ENCODE peak calls at places on chromosomes 1 and 21, in ten cellular contexts. C, Z, E, S, F, H, G, W, U and T are unnamed samples.

GRCh38 chr1:226644541-226645176 is 94.4 kb downstream of the ITPKB start:
- DNase-seq in C (no peak), Z (no peak), E (no peak), S (no peak), F (no peak), H (no peak), G (no peak), W (no peak), U (no peak), T (no peak)

GRCh38 chr1:156591181-156591431 is 470 bp upstream of the NAXE start:
- DNase-seq in C (no peak), Z (no peak), E (no peak), S (peak), F (no peak), H (no peak), G (no peak), W (no peak), U (no peak), T (no peak)

GRCh38 chr1:32060914-32061313 is 11.8 kb upstream of the TMEM39B start:
- DNase-seq in C (no peak), Z (no peak), E (no peak), S (no peak), F (no peak), H (no peak), G (no peak), W (no peak), U (no peak), T (no peak)

GRCh38 chr1:6276765-6277555 is 16.1 kb upstream of the GPR153 start:
- DNase-seq in C (no peak), Z (no peak), E (no peak), S (no peak), F (no peak), H (no peak), G (no peak), W (no peak), U (no peak), T (no peak)

GRCh38 chr1:96730574-96731298 is 9.2 kb downstream of the PTBP2 start:
- DNase-seq in C (no peak), Z (no peak), E (no peak), S (no peak), F (no peak), H (no peak), G (no peak), W (no peak), U (no peak), T (no peak)

GRCh38 chr1:46288485-46289133 is 14.8 kb downstream of the LRRC41 start:
- DNase-seq in C (no peak), Z (no peak), E (no peak), S (no peak), F (no peak), H (no peak), G (peak), W (no peak), U (no peak), T (no peak)

GRCh38 chr1:2199042-2199810 is 4.7 kb upstream of the FAAP20 start:
- DNase-seq in C (peak), Z (peak), E (no peak), S (no peak), F (no peak), H (peak), G (peak), W (peak), U (no peak), T (no peak)

GRCh38 chr1:26959722-26960624 is at the start of gene KDF1:
- DNase-seq in C (no peak), Z (no peak), E (peak), S (no peak), F (no peak), H (no peak), G (no peak), W (no peak), U (no peak), T (peak)

GRCh38 chr1:59431566-59432294 is 134.8 kb downstream of the FGGY start:
- DNase-seq in C (no peak), Z (no peak), E (no peak), S (no peak), F (no peak), H (no peak), G (peak), W (no peak), U (no peak), T (peak)

GRCh38 chr1:169115891-169116585 is 9.5 kb downstream of the ATP1B1 start:
- DNase-seq in C (no peak), Z (peak), E (no peak), S (peak), F (no peak), H (peak), G (no peak), W (no peak), U (no peak), T (peak)

GRCh38 chr1:193556042-193556441 is 369.6 kb upstream of the B3GALT2 start:
- DNase-seq in C (no peak), Z (no peak), E (no peak), S (no peak), F (no peak), H (no peak), G (no peak), W (no peak), U (no peak), T (no peak)

GRCh38 chr1:158425020-158425419 is 1.0 kb downstream of the OR10K2 start:
- DNase-seq in C (no peak), Z (no peak), E (no peak), S (no peak), F (no peak), H (no peak), G (no peak), W (no peak), U (no peak), T (no peak)

GRCh38 chr1:145892486-145893087 is 6.9 kb upstream of the ANKRD35 start:
- DNase-seq in C (no peak), Z (no peak), E (no peak), S (no peak), F (no peak), H (no peak), G (peak), W (no peak), U (peak), T (no peak)

GRCh38 chr1:172476218-172476811 is 32.4 kb upstream of the PIGC start:
- DNase-seq in C (no peak), Z (no peak), E (no peak), S (no peak), F (no peak), H (no peak), G (no peak), W (no peak), U (no peak), T (peak)

GRCh38 chr21:45865106-45865835 is 116.3 kb upstream of the COL6A1 start:
- DNase-seq in C (no peak), Z (no peak), E (no peak), S (no peak), F (no peak), H (no peak), G (peak), W (no peak), U (no peak), T (peak)

GRCh38 chr1:189787201-189787600 is 690.5 kb downstream of the BRINP3 start:
- DNase-seq in C (no peak), Z (no peak), E (no peak), S (no peak), F (no peak), H (no peak), G (no peak), W (no peak), U (no peak), T (no peak)

GRCh38 chr1:229023651-229024295 is 247.1 kb upstream of the RAB4A start:
- DNase-seq in C (no peak), Z (peak), E (no peak), S (no peak), F (peak), H (no peak), G (no peak), W (no peak), U (no peak), T (no peak)

GRCh38 chr1:72284084-72284397 is 1.7 kb upstream of the NEGR1 start:
- DNase-seq in C (no peak), Z (no peak), E (no peak), S (no peak), F (no peak), H (no peak), G (peak), W (no peak), U (no peak), T (no peak)

GRCh38 chr1:204225841-204226745 is 12.3 kb upstream of the GOLT1A start:
- DNase-seq in C (no peak), Z (no peak), E (no peak), S (no peak), F (no peak), H (no peak), G (no peak), W (no peak), U (no peak), T (peak)

GRCh38 chr1:218743861-218744505 is 398.8 kb downstream of the TGFB2 start:
- DNase-seq in C (no peak), Z (no peak), E (no peak), S (no peak), F (no peak), H (no peak), G (no peak), W (no peak), U (no peak), T (peak)

GRCh38 chr1:33301273-33301984 is 19.5 kb downstream of the A3GALT2 start:
- DNase-seq in C (no peak), Z (peak), E (no peak), S (no peak), F (no peak), H (no peak), G (peak), W (no peak), U (no peak), T (no peak)

GRCh38 chr1:17667641-17668040 is 87.5 kb upstream of the ACTL8 start:
- DNase-seq in C (no peak), Z (no peak), E (no peak), S (no peak), F (no peak), H (no peak), G (no peak), W (no peak), U (no peak), T (no peak)

GRCh38 chr1:41495171-41495948 is 10.9 kb upstream of the EDN2 start:
- DNase-seq in C (no peak), Z (no peak), E (no peak), S (no peak), F (peak), H (peak), G (no peak), W (no peak), U (peak), T (no peak)

GRCh38 chr1:9233942-9234222 is 692 bp upstream of the H6PD start:
- DNase-seq in C (no peak), Z (no peak), E (no peak), S (no peak), F (no peak), H (no peak), G (no peak), W (no peak), U (no peak), T (no peak)